ENCODE peak calls at places on chromosome 7, in ten cellular contexts. L is omental fat pad; D is NB4; Q is aorta; R is activated gamma-delta T cell; H is NCI-H446; W is NCI-H226; C is M059J; A is lower lobe of right lung; E is activated naive CD4-positive, alpha-beta T cell. I is an unnamed sample.

GRCh38 chr7:76065016-76065612 is 17.2 kb downstream of the MDH2 start:
- DNase-seq in D (no peak), C (no peak), A (no peak), W (no peak), R (no peak), H (no peak), Q (no peak), E (no peak), L (no peak), I (no peak)

GRCh38 chr7:118252087-118252486 is 27.6 kb downstream of the ANKRD7 start:
- DNase-seq in W (no peak), A (no peak), L (no peak), R (no peak), C (no peak), D (no peak), Q (no peak), E (no peak), H (no peak), I (no peak)

GRCh38 chr7:83427929-83428328 is 221.0 kb downstream of the SEMA3E start:
- DNase-seq in R (no peak), L (no peak), E (no peak), A (no peak), W (peak), C (no peak), D (no peak), Q (no peak), H (no peak), I (peak)

GRCh38 chr7:137169282-137169698 is 174.2 kb downstream of the PTN start:
- DNase-seq in R (no peak), A (no peak), C (peak), D (peak), Q (no peak), W (no peak), H (peak), L (no peak), E (no peak), I (peak)

GRCh38 chr7:50068026-50068425 is 25.0 kb downstream of the ZPBP start:
- DNase-seq in Q (no peak), A (no peak), C (peak), L (no peak), E (no peak), H (no peak), D (peak), W (no peak), R (no peak), I (peak)

GRCh38 chr7:44235582-44236332 is 35.0 kb downstream of the YKT6 start:
- DNase-seq in E (no peak), R (no peak), Q (no peak), C (peak), H (no peak), W (no peak), L (no peak), A (no peak), D (no peak), I (no peak)

GRCh38 chr7:73701357-73701995 is 18.0 kb downstream of the STX1A start:
- DNase-seq in A (no peak), L (no peak), E (no peak), R (no peak), H (no peak), W (no peak), D (peak), C (peak), Q (peak), I (peak)

GRCh38 chr7:157000047-157000726 is 10.3 kb downstream of the MNX1 start:
- DNase-seq in A (no peak), D (no peak), Q (no peak), W (no peak), H (no peak), C (no peak), E (no peak), L (no peak), R (no peak), I (no peak)

GRCh38 chr7:55310626-55311025 is 54.5 kb upstream of the LANCL2 start:
- DNase-seq in C (no peak), H (no peak), W (no peak), R (no peak), Q (no peak), D (no peak), L (no peak), E (no peak), A (no peak), I (no peak)

GRCh38 chr7:149171894-149172533 is 23.3 kb upstream of the ZNF282 start:
- DNase-seq in L (no peak), E (no peak), H (no peak), W (peak), C (peak), A (no peak), R (no peak), D (no peak), Q (no peak), I (peak)

GRCh38 chr7:41047192-41047591 is 655.7 kb downstream of the INHBA start:
- DNase-seq in D (no peak), H (no peak), W (no peak), R (no peak), L (no peak), C (no peak), Q (no peak), A (no peak), E (no peak), I (no peak)

GRCh38 chr7:143485500-143485899 is 7.8 kb downstream of the TAS2R41 start:
- DNase-seq in D (peak), L (no peak), H (no peak), C (no peak), A (peak), Q (no peak), E (no peak), W (no peak), R (no peak), I (no peak)

GRCh38 chr7:143356414-143357050 is 6.0 kb downstream of the FAM131B start:
- DNase-seq in W (no peak), E (no peak), A (no peak), Q (no peak), D (no peak), C (no peak), R (no peak), H (no peak), L (no peak), I (no peak)

GRCh38 chr7:55325371-55325792 is 39.8 kb upstream of the LANCL2 start:
- DNase-seq in L (no peak), D (no peak), C (peak), A (no peak), E (no peak), H (peak), R (no peak), W (peak), Q (peak), I (no peak)

GRCh38 chr7:71843677-71844076 is 568.5 kb downstream of the CALN1 start:
- DNase-seq in L (no peak), W (no peak), C (no peak), D (peak), R (no peak), Q (no peak), E (no peak), H (no peak), A (no peak), I (no peak)

GRCh38 chr7:155889636-155890508 is 77.6 kb upstream of the SHH start:
- DNase-seq in L (no peak), C (no peak), W (no peak), H (no peak), E (no peak), D (no peak), A (peak), R (no peak), Q (no peak), I (no peak)

GRCh38 chr7:8254215-8254614 is 7.8 kb downstream of the ICA1 start:
- DNase-seq in C (no peak), D (no peak), E (no peak), Q (no peak), R (no peak), A (no peak), W (no peak), H (no peak), L (no peak), I (no peak)

GRCh38 chr7:131235489-131236317 is 92.0 kb upstream of the MKLN1 start:
- DNase-seq in A (no peak), H (no peak), Q (peak), D (peak), C (peak), L (no peak), E (peak), R (no peak), W (peak), I (peak)

GRCh38 chr7:50304911-50305621 is 550 bp downstream of the IKZF1 start:
- DNase-seq in H (no peak), Q (no peak), C (no peak), A (no peak), D (peak), L (no peak), W (no peak), E (peak), R (no peak), I (no peak)

GRCh38 chr7:98995523-98996161 is 117.3 kb downstream of the TRRAP start:
- DNase-seq in Q (peak), D (no peak), E (no peak), R (no peak), W (no peak), L (no peak), A (no peak), C (no peak), H (no peak), I (no peak)

GRCh38 chr7:45575501-45576248 is 1.5 kb downstream of the ADCY1 start:
- DNase-seq in Q (no peak), L (no peak), R (no peak), C (no peak), A (no peak), W (no peak), D (no peak), E (no peak), H (no peak), I (no peak)

GRCh38 chr7:16817536-16817935 is 12.7 kb upstream of the AGR2 start:
- DNase-seq in Q (no peak), D (no peak), W (peak), H (no peak), E (no peak), R (no peak), L (no peak), C (peak), A (no peak), I (peak)

GRCh38 chr7:3174515-3175318 is 126.3 kb upstream of the SDK1 start:
- DNase-seq in Q (peak), R (no peak), D (no peak), E (no peak), H (no peak), C (no peak), W (no peak), L (no peak), A (peak), I (no peak)

GRCh38 chr7:79452032-79452494 is 1.4 kb downstream of the MAGI2 start:
- DNase-seq in R (no peak), E (no peak), A (peak), Q (peak), H (no peak), L (peak), C (peak), D (no peak), W (peak), I (peak)